ENCODE peak calls at places on chromosomes 12 and 14, in six cellular contexts. One of them, this sample, is unnamed.

GRCh38 chr12:129870796-129871195 is 33.0 kb downstream of the TMEM132D start:
- DNase-seq in DND-41: no peak
- DNase-seq in pancreas: no peak
- DNase-seq in fibroblast of the aortic adventitia: no peak
- DNase-seq in foreskin fibroblast: no peak
- DNase-seq in fibroblast of pulmonary artery: no peak
- DNase-seq in this sample: no peak

GRCh38 chr14:62532186-62532585 is 513.1 kb downstream of the KCNH5 start:
- DNase-seq in foreskin fibroblast: no peak
- DNase-seq in DND-41: no peak
- DNase-seq in pancreas: no peak
- DNase-seq in fibroblast of the aortic adventitia: no peak
- DNase-seq in fibroblast of pulmonary artery: no peak
- DNase-seq in this sample: no peak

GRCh38 chr14:93057586-93058280 is 58.0 kb downstream of the ITPK1 start:
- DNase-seq in fibroblast of the aortic adventitia: no peak
- DNase-seq in DND-41: no peak
- DNase-seq in fibroblast of pulmonary artery: no peak
- DNase-seq in pancreas: no peak
- DNase-seq in foreskin fibroblast: no peak
- DNase-seq in this sample: no peak

GRCh38 chr12:23458640-23459039 is 490.8 kb downstream of the SOX5 start:
- DNase-seq in DND-41: no peak
- DNase-seq in fibroblast of pulmonary artery: no peak
- DNase-seq in foreskin fibroblast: no peak
- DNase-seq in pancreas: no peak
- DNase-seq in fibroblast of the aortic adventitia: no peak
- DNase-seq in this sample: no peak

GRCh38 chr12:4763549-4763948 is 43.3 kb downstream of the GALNT8 start:
- DNase-seq in fibroblast of pulmonary artery: no peak
- DNase-seq in pancreas: no peak
- DNase-seq in DND-41: peak
- DNase-seq in foreskin fibroblast: no peak
- DNase-seq in fibroblast of the aortic adventitia: no peak
- DNase-seq in this sample: peak

GRCh38 chr12:89514751-89515150 is 9.8 kb downstream of the GALNT4 start:
- DNase-seq in fibroblast of the aortic adventitia: no peak
- DNase-seq in foreskin fibroblast: no peak
- DNase-seq in fibroblast of pulmonary artery: no peak
- DNase-seq in DND-41: no peak
- DNase-seq in pancreas: no peak
- DNase-seq in this sample: no peak

GRCh38 chr14:84493779-84494178 is 1036.2 kb upstream of the FLRT2 start:
- DNase-seq in foreskin fibroblast: no peak
- DNase-seq in fibroblast of pulmonary artery: peak
- DNase-seq in pancreas: no peak
- DNase-seq in fibroblast of the aortic adventitia: no peak
- DNase-seq in DND-41: no peak
- DNase-seq in this sample: no peak

GRCh38 chr12:103036581-103037214 is 79.2 kb downstream of the ASCL1 start:
- DNase-seq in fibroblast of pulmonary artery: no peak
- DNase-seq in pancreas: no peak
- DNase-seq in foreskin fibroblast: no peak
- DNase-seq in fibroblast of the aortic adventitia: no peak
- DNase-seq in DND-41: no peak
- DNase-seq in this sample: no peak

GRCh38 chr12:27779416-27779815 is 617 bp upstream of the KLHL42 start:
- DNase-seq in DND-41: peak
- DNase-seq in fibroblast of pulmonary artery: peak
- DNase-seq in foreskin fibroblast: no peak
- DNase-seq in pancreas: peak
- DNase-seq in fibroblast of the aortic adventitia: peak
- DNase-seq in this sample: peak

GRCh38 chr14:48771717-48772116 is 814.5 kb downstream of the RPS29 start:
- DNase-seq in fibroblast of pulmonary artery: peak
- DNase-seq in foreskin fibroblast: no peak
- DNase-seq in DND-41: no peak
- DNase-seq in fibroblast of the aortic adventitia: no peak
- DNase-seq in pancreas: no peak
- DNase-seq in this sample: no peak

This sample was measured in Jurkat, Clone E6-1.